ENCODE peak calls at places on chromosomes 5 and 9, in seven cellular contexts. U is CD8-positive, alpha-beta T cell; H is NCI-H524 treated with DMSO at 0.1 percent for 48 hours; P is breast epithelium; A is NCI-H1105 treated with DMSO at 0.1 percent for 48 hours; V is stimulated activated CD8-positive, alpha-beta memory T cell treated with anti-CD3 and anti-CD28 coated beads, Interleukin-12 subunit alpha, Interleukin-12 subunit beta, amount 100 ng/mL, for 1 hour; X is activated naive CD4-positive, alpha-beta T cell. T is an unnamed sample.

GRCh38 chr5:39178856-39179255 is 40.5 kb downstream of the FYB1 start:
- DNase-seq in U (no peak), H (no peak), P (no peak), A (peak), V (no peak), X (no peak), T (no peak)

GRCh38 chr9:35071814-35072460 is 488 bp downstream of the VCP start:
- DNase-seq in U (peak), H (no peak), P (peak), A (peak), V (peak), X (peak), T (peak)

GRCh38 chr5:68460147-68460760 is 244.7 kb downstream of the PIK3R1 start:
- DNase-seq in U (no peak), H (peak), P (no peak), A (no peak), V (peak), X (no peak), T (peak)

GRCh38 chr5:33310471-33310870 is 130.3 kb upstream of the TARS1 start:
- DNase-seq in U (no peak), H (no peak), P (no peak), A (no peak), V (no peak), X (no peak), T (no peak)

GRCh38 chr5:32522429-32523143 is 62.8 kb upstream of the SUB1 start:
- DNase-seq in U (no peak), H (no peak), P (no peak), A (no peak), V (no peak), X (peak), T (no peak)

GRCh38 chr5:133510634-133511262 is 101.6 kb downstream of the FSTL4 start:
- DNase-seq in U (no peak), H (no peak), P (no peak), A (no peak), V (no peak), X (no peak), T (no peak)

GRCh38 chr9:21801683-21802417 is 586 bp upstream of the MTAP start:
- DNase-seq in U (peak), H (peak), P (peak), A (peak), V (no peak), X (no peak), T (no peak)

GRCh38 chr9:136796238-136796774 is at the start of gene CCDC183:
- DNase-seq in U (no peak), H (no peak), P (no peak), A (no peak), V (no peak), X (no peak), T (no peak)

GRCh38 chr5:38467353-38468040 is 88.9 kb downstream of the LIFR start:
- DNase-seq in U (no peak), H (no peak), P (no peak), A (no peak), V (no peak), X (no peak), T (no peak)